ENCODE peak calls at places on chromosomes 6 and 20, in five cellular contexts. G is psoas muscle, F is aorta, B is esophagus squamous epithelium, S is PC-3. N is an unnamed sample.

GRCh38 chr6:33324139-33324538 is 6.6 kb upstream of the ZBTB22 start:
- DNase-seq in G (no peak), F (no peak), B (no peak), S (no peak), N (no peak)

GRCh38 chr20:19858972-19859371 is 100.9 kb downstream of the RIN2 start:
- DNase-seq in G (peak; percentile 55), F (no peak), B (no peak), S (peak; percentile 38), N (no peak)

GRCh38 chr20:23265226-23265625 is 85.4 kb upstream of the NXT1 start:
- DNase-seq in G (no peak), F (no peak), B (no peak), S (no peak), N (no peak)

GRCh38 chr20:5024982-5025381 is 23.7 kb upstream of the SLC23A2 start:
- DNase-seq in G (no peak), F (no peak), B (no peak), S (no peak), N (no peak)

GRCh38 chr6:153131037-153131981 is at the start of gene RGS17:
- DNase-seq in G (peak; percentile 61), F (peak; percentile 78), B (no peak), S (peak; percentile 49), N (no peak)

GRCh38 chr20:53142225-53142624 is 170.1 kb downstream of the TSHZ2 start:
- DNase-seq in G (no peak), F (no peak), B (no peak), S (no peak), N (no peak)

GRCh38 chr6:160767019-160767646 is 65.1 kb downstream of the PLG start:
- DNase-seq in G (peak; percentile 59), F (peak; percentile 68), B (no peak), S (peak; percentile 15), N (no peak)

GRCh38 chr20:62801284-62802010 is 3.2 kb upstream of the OGFR start:
- DNase-seq in G (no peak), F (no peak), B (no peak), S (no peak), N (no peak)

GRCh38 chr20:10551732-10552724 is 116.9 kb downstream of the SLX4IP start:
- DNase-seq in G (no peak), F (no peak), B (no peak), S (no peak), N (no peak)

GRCh38 chr6:35972471-35972985 is 51.6 kb upstream of the SRPK1 start:
- DNase-seq in G (no peak), F (no peak), B (no peak), S (no peak), N (no peak)

GRCh38 chr6:116170358-116171057 is 44.6 kb upstream of the COL10A1 start:
- DNase-seq in G (no peak), F (no peak), B (no peak), S (peak; percentile 1), N (no peak)

GRCh38 chr20:22905667-22906066 is 129.4 kb upstream of the SSTR4 start:
- DNase-seq in G (peak; percentile 53), F (peak; percentile 54), B (no peak), S (no peak), N (peak; percentile 14)

GRCh38 chr6:9699890-9700289 is 715.0 kb downstream of the TFAP2A start:
- DNase-seq in G (no peak), F (no peak), B (no peak), S (no peak), N (no peak)

GRCh38 chr6:111841822-111842221 is 31.4 kb downstream of the FYN start:
- DNase-seq in G (no peak), F (peak; percentile 53), B (no peak), S (no peak), N (no peak)
- H3K4me1 ChIP-seq in G (peaks cover 4% of the 10 kb centered on the region), F (no peaks in the 10 kb centered on the region), B (peaks cover 30% of the 10 kb centered on the region), S (no peaks in the 10 kb centered on the region), N (peaks cover 3% of the 10 kb centered on the region)

DNA sequence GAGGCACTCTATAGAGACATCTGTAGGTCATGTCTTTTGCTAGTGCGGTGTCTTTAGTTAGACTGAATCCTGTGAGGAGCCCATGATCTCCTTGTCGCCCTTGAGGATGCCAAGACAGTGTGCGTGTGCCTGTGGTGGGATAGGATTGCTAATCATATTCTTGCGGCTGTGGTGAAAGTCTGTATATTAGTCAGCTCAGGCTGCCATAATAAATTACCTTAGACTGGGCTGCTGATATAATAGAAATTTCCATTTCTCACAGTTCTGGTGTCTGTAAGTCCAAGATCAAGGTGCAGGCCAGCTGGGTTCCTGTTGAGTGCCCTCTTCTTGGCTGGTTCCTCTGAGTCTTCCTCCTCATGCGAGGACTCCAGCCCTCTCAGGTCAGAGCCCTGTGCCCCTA is 141.2 kb downstream of the JARID2 start:
- DNase-seq in G (no peak), F (no peak), B (no peak), S (no peak), N (no peak)
- H3K4me3 ChIP-seq in G (no peak overlapping the region), F (no peak overlapping the region), B (no peak overlapping the region), S (no peak overlapping the region), N (no peak overlapping the region)

GRCh38 chr6:155936127-155936526 is 480.5 kb upstream of the NOX3 start:
- DNase-seq in G (no peak), F (no peak), B (no peak), S (no peak), N (no peak)
- H3K4me1 ChIP-seq in G (no peaks in the 10 kb centered on the region), F (no peaks in the 10 kb centered on the region), B (no peaks in the 10 kb centered on the region), S (no peaks in the 10 kb centered on the region), N (no peaks in the 10 kb centered on the region)

GRCh38 chr6:167678102-167679101 is 148.3 kb upstream of the AFDN start:
- DNase-seq in G (peak; percentile 67), F (peak; percentile 61), B (no peak), S (no peak), N (peak; percentile 28)
- H3K4me3 ChIP-seq in G (peak overlapping the region; percentile 49), F (peak overlapping the region; percentile 24), B (peak overlapping the region; percentile 43), S (no peak overlapping the region), N (peak overlapping the region; percentile 30)

DNA sequence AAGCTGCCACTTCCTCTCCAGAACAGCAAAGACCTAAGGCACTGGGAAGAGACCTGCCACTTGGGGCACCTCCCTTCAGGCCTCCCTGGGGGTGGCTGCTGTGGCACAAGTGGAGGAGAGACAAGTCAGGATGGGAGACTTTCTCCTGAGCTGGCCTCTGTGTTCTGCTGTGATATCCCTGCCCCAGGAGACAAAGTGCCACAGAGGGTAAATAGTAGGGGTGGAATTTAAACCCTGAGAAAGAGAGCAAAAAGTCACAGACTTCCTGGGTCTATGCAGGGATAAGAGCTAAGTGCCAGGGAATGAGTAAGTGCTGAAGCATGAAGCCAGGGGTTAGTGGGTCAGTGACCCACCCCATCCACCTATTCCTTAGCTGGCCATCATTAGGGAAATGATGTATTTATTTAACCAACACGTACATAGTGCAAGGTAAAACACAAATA is 84.2 kb downstream of the MRPL14 start:
- DNase-seq in G (no peak), F (no peak), B (no peak), S (peak; percentile 90), N (no peak)
- H3K4me1 ChIP-seq in G (peaks cover 15% of the 10 kb centered on the region), F (no peaks in the 10 kb centered on the region), B (peaks cover 33% of the 10 kb centered on the region), S (peaks cover 82% of the 10 kb centered on the region), N (peaks cover 8% of the 10 kb centered on the region)

GRCh38 chr20:21780528-21780927 is 75.1 kb downstream of the PAX1 start:
- DNase-seq in G (no peak), F (no peak), B (no peak), S (no peak), N (no peak)

DNA sequence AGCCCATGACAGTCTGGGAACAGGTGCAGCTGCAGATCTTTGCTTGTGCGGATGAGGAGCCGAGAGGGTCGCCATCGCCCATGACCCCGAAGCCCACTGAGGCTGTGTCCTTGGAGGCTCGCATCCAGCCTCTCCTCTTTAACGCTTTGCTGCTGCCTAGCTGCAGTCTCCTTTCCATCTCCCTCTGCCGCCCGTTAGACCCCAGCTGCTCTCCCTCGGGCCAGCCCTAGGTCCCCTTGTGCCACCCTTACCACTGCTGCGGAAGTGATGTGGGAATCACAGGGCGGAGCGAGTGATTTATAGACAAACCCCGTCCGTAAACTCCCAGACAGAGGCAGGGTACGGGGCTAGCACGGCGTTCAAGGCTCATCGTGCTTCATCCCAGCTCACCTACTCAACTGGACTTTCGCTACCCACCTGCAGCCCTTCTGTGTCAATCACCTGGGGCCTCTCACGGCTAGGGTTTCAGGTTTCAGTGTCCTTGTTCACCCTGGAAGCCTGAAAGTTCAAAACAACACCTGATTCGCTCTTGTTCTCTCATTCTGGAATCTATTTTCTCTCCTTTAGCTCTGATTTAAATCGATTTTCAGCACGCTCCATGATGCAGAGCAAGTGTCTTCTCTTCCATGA is 76.1 kb downstream of the PAX1 start:
- DNase-seq in G (no peak), F (no peak), B (no peak), S (no peak), N (no peak)
- H3K4me3 ChIP-seq in G (no peak overlapping the region), F (no peak overlapping the region), B (no peak overlapping the region), S (no peak overlapping the region), N (no peak overlapping the region)

DNA sequence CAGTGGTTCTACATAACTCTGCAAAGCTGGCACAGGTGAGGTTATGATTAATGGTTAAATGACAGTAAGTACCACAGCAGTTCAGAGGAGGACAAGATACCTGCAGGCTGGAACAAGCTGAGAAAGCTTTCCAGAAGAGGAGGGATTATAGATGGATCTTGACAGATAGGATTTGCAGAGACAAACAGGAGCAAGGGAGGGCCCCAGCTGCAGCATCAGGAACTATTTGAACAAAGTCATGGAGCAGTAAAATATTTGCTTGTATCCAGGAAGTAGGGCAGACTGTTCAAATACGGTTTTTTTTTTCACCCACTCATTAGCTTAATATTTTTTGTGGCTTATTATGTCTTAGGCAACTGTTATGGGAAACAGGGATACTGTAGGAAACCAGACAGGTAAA is 144.4 kb upstream of the MAN1A1 start:
- DNase-seq in G (no peak), F (no peak), B (no peak), S (no peak), N (no peak)
- H3K4me1 ChIP-seq in G (no peaks in the 10 kb centered on the region), F (no peaks in the 10 kb centered on the region), B (peaks cover 4% of the 10 kb centered on the region), S (peaks cover 6% of the 10 kb centered on the region), N (no peaks in the 10 kb centered on the region)

DNA sequence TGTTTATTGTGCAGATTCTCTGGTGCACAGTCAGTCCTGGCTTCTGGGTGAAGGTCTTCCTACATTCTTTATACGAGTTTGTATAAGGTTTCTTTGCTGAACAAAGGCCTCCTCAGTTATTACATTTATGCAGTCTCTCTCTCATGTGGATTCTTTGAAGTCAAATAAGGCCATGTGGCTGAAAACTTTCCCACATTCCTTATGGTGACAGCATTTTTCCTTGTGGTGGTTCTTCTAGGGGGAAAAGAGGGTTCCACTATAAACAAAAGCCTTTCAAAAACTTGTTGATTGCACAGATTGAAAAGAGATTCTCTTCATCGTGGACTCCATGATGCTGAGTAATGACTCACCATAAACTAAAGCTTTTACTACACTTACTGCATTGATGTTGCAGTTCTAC is 19.2 kb downstream of the ZSCAN12 start:
- DNase-seq in G (no peak), F (no peak), B (no peak), S (no peak), N (no peak)
- H3K4me3 ChIP-seq in G (no peak overlapping the region), F (no peak overlapping the region), B (no peak overlapping the region), S (no peak overlapping the region), N (no peak overlapping the region)